ENCODE peak calls at places on chromosome 11, in nine cellular contexts. V is transverse colon; O is neuronal stem cell; W is vagina; D is lower lobe of right lung; C is HepG2; J is CD8-positive, alpha-beta T cell; T is thyroid gland; N is tibial artery. M is an unnamed sample. For H3K4me1 and H3K36me3, the result is how much of the 10 kb centered on the place peaks cover.

GRCh38 chr11:67599149-67599548 is 7.6 kb upstream of the NDUFV1 start:
- DNase-seq in O (no peak), J (no peak), D (no peak), C (no peak), T (no peak), W (no peak), V (no peak), N (no peak), M (no peak)

GRCh38 chr11:11841121-11841604 is 609 bp upstream of the USP47 start:
- DNase-seq in W (no peak), D (no peak), J (peak), O (no peak), T (peak), N (no peak), V (peak), C (peak), M (no peak)

GRCh38 chr11:124740277-124740882 is 638 bp downstream of the NRGN start:
- DNase-seq in N (no peak), D (peak), O (no peak), J (no peak), V (no peak), C (no peak), W (no peak), T (peak), M (no peak)

GRCh38 chr11:64712430-64713030 is 10.5 kb downstream of the NRXN2 start:
- DNase-seq in O (no peak), C (no peak), J (no peak), W (no peak), N (no peak), D (no peak), T (no peak), V (no peak), M (no peak)

GRCh38 chr11:12259956-12260355 is 117.4 kb upstream of the PARVA start:
- DNase-seq in N (no peak), T (peak), V (no peak), W (no peak), C (no peak), J (no peak), O (no peak), D (no peak), M (no peak)

GRCh38 chr11:78786746-78787145 is 212.1 kb upstream of the NARS2 start:
- DNase-seq in O (no peak), N (no peak), D (no peak), T (no peak), V (no peak), W (no peak), J (no peak), C (no peak), M (no peak)

GRCh38 chr11:27296406-27296994 is 66.5 kb downstream of the CCDC34 start:
- DNase-seq in O (no peak), C (peak), T (no peak), N (no peak), J (no peak), D (no peak), W (no peak), V (no peak), M (no peak)

GRCh38 chr11:60950933-60951610 is 904 bp downstream of the SLC15A3 start:
- DNase-seq in V (no peak), C (no peak), J (no peak), W (no peak), D (peak), T (peak), O (no peak), N (no peak), M (no peak)

GRCh38 chr11:72738199-72739141 is 13.7 kb downstream of the ARAP1 start:
- DNase-seq in C (no peak), J (no peak), T (peak), V (no peak), N (no peak), D (peak), W (no peak), O (no peak), M (no peak)

GRCh38 chr11:90135016-90135415 is 553 bp downstream of the NAALAD2 start:
- DNase-seq in T (no peak), D (no peak), N (no peak), V (no peak), O (no peak), W (no peak), C (no peak), J (no peak), M (no peak)

GRCh38 chr11:28922351-28922981 is 814.3 kb downstream of the METTL15 start:
- DNase-seq in W (no peak), O (no peak), N (no peak), V (no peak), C (no peak), J (no peak), T (no peak), D (no peak), M (no peak)

GRCh38 chr11:110070176-110070575 is 23.0 kb upstream of the ZC3H12C start:
- DNase-seq in N (no peak), O (no peak), V (no peak), W (no peak), C (no peak), D (no peak), T (no peak), J (no peak), M (no peak)

GRCh38 chr11:102810943-102811528 is 13.1 kb upstream of the MMP1 start:
- DNase-seq in N (no peak), V (no peak), D (no peak), O (no peak), C (peak), T (no peak), J (no peak), W (no peak), M (no peak)

GRCh38 chr11:93843906-93844305 is 6.5 kb downstream of the VSTM5 start:
- DNase-seq in N (no peak), D (no peak), W (no peak), T (no peak), O (no peak), J (no peak), V (no peak), C (no peak), M (no peak)

GRCh38 chr11:134916421-134916820 is 504.4 kb upstream of the B3GAT1 start:
- DNase-seq in D (no peak), W (no peak), N (no peak), J (no peak), O (no peak), V (no peak), T (no peak), C (no peak), M (no peak)

GRCh38 chr11:77206264-77207018 is 78.4 kb downstream of the MYO7A start:
- DNase-seq in W (no peak), O (no peak), J (no peak), N (no peak), C (no peak), D (no peak), T (no peak), V (no peak), M (no peak)

GRCh38 chr11:134164490-134165370 is 59.0 kb downstream of the NCAPD3 start:
- DNase-seq in O (peak), N (no peak), D (no peak), C (peak), T (no peak), V (no peak), W (peak), J (no peak), M (no peak)

GRCh38 chr11:9577551-9577950 is 4.1 kb downstream of the WEE1 start:
- DNase-seq in C (no peak), J (no peak), N (no peak), O (no peak), V (no peak), W (no peak), T (no peak), D (no peak), M (no peak)

GRCh38 chr11:59572091-59572490 is 43.5 kb downstream of the OSBP start:
- DNase-seq in C (no peak), D (no peak), O (no peak), N (no peak), V (no peak), T (no peak), J (no peak), W (no peak), M (no peak)

GRCh38 chr11:98455500-98456186 is 565.1 kb upstream of the CNTN5 start:
- DNase-seq in W (no peak), D (no peak), T (no peak), O (no peak), V (no peak), J (no peak), N (no peak), C (peak), M (no peak)

GRCh38 chr11:94536386-94536785 is 7.3 kb upstream of the FUT4 start:
- DNase-seq in J (no peak), O (no peak), V (no peak), T (no peak), N (no peak), D (no peak), W (no peak), C (no peak), M (no peak)

GRCh38 chr11:120224386-120224785 is 13.6 kb downstream of the OAF start:
- DNase-seq in T (no peak), W (no peak), O (no peak), D (no peak), C (no peak), J (no peak), N (no peak), V (no peak), M (no peak)
- H3K4me1 ChIP-seq in T (under half), W (half or more), O (under half), D (under half), C (under half), J (under half), N (under half), V (under half), M (under half)

DNA sequence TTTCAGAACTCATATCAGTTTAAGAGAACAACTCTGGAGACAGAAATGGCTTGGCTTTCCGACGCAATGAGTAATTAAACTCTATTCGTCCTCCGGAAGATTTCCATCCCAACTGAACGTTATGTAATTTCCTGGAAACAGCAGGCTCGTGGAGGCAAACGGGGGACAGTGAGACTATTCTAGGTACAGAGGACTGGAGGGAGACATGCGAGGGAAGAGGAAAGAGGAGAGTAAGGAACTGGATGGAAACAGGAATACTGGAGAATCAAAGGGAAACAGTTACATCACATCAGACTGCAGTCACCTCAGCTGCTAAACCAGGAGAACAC is 28.3 kb downstream of the PPP2R1B start:
- DNase-seq in C (no peak), D (no peak), N (no peak), J (no peak), V (no peak), T (no peak), O (no peak), W (no peak), M (no peak)
- H3K27ac ChIP-seq in C (peak), D (peak), N (peak), J (no peak), V (peak), T (peak), O (no peak), W (peak), M (peak)

GRCh38 chr11:799641-800316 is 1.7 kb upstream of the SLC25A22 start:
- DNase-seq in T (no peak), W (no peak), J (no peak), C (no peak), O (no peak), V (no peak), D (no peak), N (no peak), M (no peak)

GRCh38 chr11:795638-796564 is 2.2 kb downstream of the SLC25A22 start:
- DNase-seq in O (no peak), C (peak), D (peak), V (peak), N (peak), T (peak), J (peak), W (no peak), M (peak)

GRCh38 chr11:796565-797299 is 1.3 kb downstream of the SLC25A22 start:
- DNase-seq in C (peak), O (no peak), V (peak), T (no peak), D (no peak), N (no peak), J (no peak), W (no peak), M (no peak)

GRCh38 chr11:798093-798713 is at the start of gene SLC25A22:
- DNase-seq in W (no peak), D (peak), V (peak), T (peak), N (peak), J (peak), O (peak), C (peak), M (peak)

DNA sequence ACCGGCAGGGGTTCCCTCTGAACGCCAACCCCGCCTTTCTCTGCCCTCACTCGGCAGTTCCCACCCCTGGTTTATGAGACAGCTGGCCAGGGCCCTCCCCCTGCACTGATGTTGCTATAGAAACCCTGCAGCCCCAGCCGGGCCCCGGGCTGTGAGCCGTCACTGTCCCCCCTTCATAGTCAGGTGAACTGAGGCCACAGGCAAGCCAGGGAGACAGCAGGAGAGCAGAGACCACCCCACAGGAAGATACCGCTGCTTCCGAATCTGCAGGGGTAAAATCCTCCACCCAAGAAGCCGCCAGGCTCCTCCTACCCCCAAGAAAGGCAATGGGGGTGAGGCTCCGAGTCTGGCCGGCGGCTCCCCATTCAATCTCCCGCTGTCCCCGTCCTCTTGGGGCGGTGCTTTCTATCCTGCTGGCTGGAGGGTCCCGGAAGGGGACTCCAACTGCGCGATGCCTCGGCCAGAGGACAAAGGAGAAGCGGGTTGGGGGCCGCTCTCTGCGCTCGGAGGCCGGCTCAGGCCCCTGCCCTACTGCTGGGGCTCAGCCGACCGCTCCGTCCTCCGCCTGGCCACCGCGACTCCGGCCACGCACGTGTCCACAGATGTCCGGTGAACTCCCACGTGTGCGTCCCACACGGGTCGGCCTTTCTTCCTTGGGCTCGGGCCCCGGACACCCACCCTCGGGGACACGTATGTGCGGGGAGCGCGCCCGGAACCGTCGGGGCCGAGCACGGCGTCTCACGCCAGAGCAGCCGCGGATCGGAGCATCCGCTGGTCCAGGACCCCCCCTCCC is 585 bp downstream of the SLC25A22 start:
- DNase-seq in N (peak), W (no peak), C (peak), O (peak), D (peak), T (peak), V (peak), J (peak), M (no peak)
- H3K36me3 ChIP-seq in N (under half), W (under half), C (under half), O (half or more), D (under half), T (under half), V (under half), J (under half), M (under half)

GRCh38 chr11:14539867-14540475 is 19.8 kb upstream of the PSMA1 start:
- DNase-seq in O (no peak), C (no peak), N (no peak), D (no peak), W (no peak), V (no peak), T (no peak), J (no peak), M (no peak)

GRCh38 chr11:14538271-14538925 is 18.2 kb upstream of the PSMA1 start:
- DNase-seq in V (no peak), C (no peak), W (no peak), O (no peak), N (no peak), J (no peak), T (no peak), D (no peak), M (no peak)

GRCh38 chr11:14537134-14537599 is 17.0 kb upstream of the PSMA1 start:
- DNase-seq in J (peak), V (peak), C (peak), W (no peak), N (no peak), D (no peak), T (no peak), O (peak), M (no peak)

GRCh38 chr11:14541180-14541579 is 21.0 kb upstream of the PSMA1 start:
- DNase-seq in V (no peak), O (no peak), J (no peak), N (no peak), W (no peak), T (no peak), D (no peak), C (peak), M (no peak)

GRCh38 chr11:14538926-14539554 is 18.9 kb upstream of the PSMA1 start:
- DNase-seq in N (no peak), D (no peak), V (no peak), T (no peak), O (no peak), J (no peak), C (no peak), W (no peak), M (no peak)
- H3K4me1 ChIP-seq in N (under half), D (under half), V (half or more), T (under half), O (under half), J (under half), C (under half), W (under half), M (under half)

DNA sequence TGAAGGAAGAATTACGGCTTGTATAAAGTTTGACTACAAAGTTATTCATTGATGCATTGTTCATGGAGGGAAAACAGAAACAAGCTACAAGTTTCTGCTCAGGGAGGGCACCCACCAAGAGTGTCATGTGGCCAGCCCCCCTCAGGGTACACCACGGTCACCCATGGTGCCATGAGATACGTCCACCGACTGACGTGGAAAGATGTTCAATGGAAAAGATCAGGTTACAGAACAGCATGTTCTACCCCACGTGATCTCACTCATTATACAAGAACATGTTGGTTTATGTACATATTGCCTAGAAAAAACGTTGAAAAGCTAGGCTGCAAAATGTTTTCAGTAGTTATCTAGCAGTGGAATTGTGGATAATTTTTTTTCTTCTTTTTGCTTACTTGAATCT is 22.3 kb downstream of the RCN1 start:
- DNase-seq in W (no peak), C (no peak), T (no peak), J (no peak), V (no peak), N (no peak), O (no peak), D (no peak), M (no peak)
- H3K27ac ChIP-seq in W (no peak), C (no peak), T (no peak), J (no peak), V (no peak), N (no peak), O (no peak), D (no peak), M (no peak)

GRCh38 chr11:118636569-118637290 is 29.3 kb downstream of the PHLDB1 start:
- DNase-seq in J (no peak), O (no peak), N (no peak), W (no peak), V (no peak), C (no peak), D (no peak), T (no peak), M (no peak)
- H3K36me3 ChIP-seq in J (under half), O (half or more), N (half or more), W (under half), V (under half), C (under half), D (half or more), T (under half), M (under half)

DNA sequence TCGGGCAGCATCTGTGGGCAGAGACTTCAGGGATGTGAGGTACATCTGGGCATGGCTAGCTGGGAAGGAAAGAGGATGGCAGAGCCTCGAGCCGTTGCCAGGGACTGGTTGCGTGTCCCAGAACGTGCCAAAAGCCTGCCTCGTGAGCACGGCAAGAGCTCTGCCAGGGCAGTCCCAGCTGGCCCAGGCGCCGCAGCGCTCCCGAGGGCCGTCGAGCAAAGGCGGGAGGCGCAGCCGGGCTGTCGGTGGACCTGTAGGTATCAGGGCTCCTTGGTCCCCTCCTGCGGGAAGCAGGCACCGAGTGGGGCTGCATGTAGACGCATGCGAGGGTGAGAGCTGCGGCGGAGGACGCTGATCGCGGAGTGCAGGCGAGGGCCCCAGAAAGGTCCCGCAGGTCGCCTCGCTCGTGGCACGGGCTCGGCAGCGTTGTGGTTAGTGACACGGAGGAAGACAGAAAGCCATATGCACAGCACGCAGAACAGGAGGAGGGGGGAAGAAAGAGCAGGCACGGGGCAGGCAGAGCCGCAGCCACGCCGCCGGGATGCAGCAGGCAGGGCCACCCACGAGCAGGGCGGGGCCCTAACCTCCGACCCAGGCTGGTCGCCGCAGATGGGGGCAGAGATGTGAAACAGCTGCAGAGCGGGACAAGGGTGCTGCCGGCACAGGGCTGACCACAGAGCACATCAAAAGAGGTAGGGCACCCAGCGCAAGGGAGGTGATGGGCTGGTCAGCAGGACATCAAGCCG is 18.0 kb downstream of the LSP1 start:
- DNase-seq in T (no peak), N (peak), J (peak), C (no peak), O (no peak), D (peak), V (no peak), W (no peak), M (no peak)
- H3K4me1 ChIP-seq in T (under half), N (under half), J (half or more), C (under half), O (under half), D (under half), V (under half), W (half or more), M (half or more)